ENCODE peak calls at places on chromosomes 13 and 19, in seven cellular contexts. O is HepG2, Q is K562, X is HCT116, H is GM12878, I is H1, V is SK-N-SH. M is an unnamed sample.

GRCh38 chr19:48961051-48961649 is 4.0 kb upstream of the FTL start:
- DNase-seq in O (peak), Q (no peak), X (no peak), H (no peak), I (no peak), V (no peak), M (no peak)

GRCh38 chr13:107993239-107993948 is 221.9 kb downstream of the LIG4 start:
- DNase-seq in O (no peak), Q (peak), X (no peak), H (no peak), I (no peak), V (no peak), M (no peak)

GRCh38 chr19:49554701-49555181 is 25.6 kb downstream of the NOSIP start:
- DNase-seq in O (no peak), Q (no peak), X (no peak), H (no peak), I (no peak), V (no peak), M (no peak)

GRCh38 chr13:41458939-41459753 is 1.8 kb downstream of the RGCC start:
- DNase-seq in O (peak), Q (peak), X (peak), H (no peak), I (no peak), V (peak), M (peak)

GRCh38 chr19:54297759-54298305 is 15.1 kb downstream of the LILRA5 start:
- DNase-seq in O (no peak), Q (no peak), X (peak), H (no peak), I (no peak), V (no peak), M (peak)

GRCh38 chr13:44172411-44172810 is 201.2 kb upstream of the SERP2 start:
- DNase-seq in O (no peak), Q (no peak), X (no peak), H (no peak), I (no peak), V (no peak), M (no peak)

GRCh38 chr13:40306817-40307216 is 359.6 kb downstream of the FOXO1 start:
- DNase-seq in O (no peak), Q (no peak), X (no peak), H (no peak), I (no peak), V (no peak), M (no peak)

GRCh38 chr13:66076417-66076816 is 1153.7 kb downstream of the PCDH9 start:
- DNase-seq in O (no peak), Q (no peak), X (no peak), H (no peak), I (no peak), V (no peak), M (no peak)

GRCh38 chr13:85520445-85520844 is 278.8 kb downstream of the SLITRK6 start:
- DNase-seq in O (no peak), Q (no peak), X (no peak), H (no peak), I (no peak), V (no peak), M (no peak)

GRCh38 chr13:26202365-26202972 is 19.6 kb downstream of the RNF6 start:
- DNase-seq in O (no peak), Q (no peak), X (no peak), H (no peak), I (no peak), V (no peak), M (no peak)

GRCh38 chr19:40754611-40755247 is 3.7 kb downstream of the SNRPA start:
- DNase-seq in O (peak), Q (no peak), X (no peak), H (no peak), I (no peak), V (no peak), M (no peak)

GRCh38 chr13:114130708-114131580 is 1.5 kb downstream of the RASA3 start:
- DNase-seq in O (no peak), Q (peak), X (no peak), H (no peak), I (no peak), V (peak), M (no peak)

GRCh38 chr13:73306688-73307087 is 247.9 kb downstream of the KLF5 start:
- DNase-seq in O (no peak), Q (no peak), X (no peak), H (no peak), I (no peak), V (no peak), M (no peak)

GRCh38 chr19:41018736-41019290 is 27.7 kb downstream of the CYP2B6 start:
- DNase-seq in O (no peak), Q (no peak), X (no peak), H (no peak), I (no peak), V (no peak), M (no peak)

GRCh38 chr19:19329199-19329598 is 8.6 kb downstream of the MAU2 start:
- DNase-seq in O (no peak), Q (no peak), X (no peak), H (no peak), I (no peak), V (no peak), M (no peak)

GRCh38 chr13:100235311-100235901 is 146.5 kb downstream of the PCCA start:
- DNase-seq in O (peak), Q (peak), X (peak), H (no peak), I (no peak), V (peak), M (peak)

GRCh38 chr13:86653009-86653408 is 853.8 kb upstream of the SLITRK6 start:
- DNase-seq in O (no peak), Q (no peak), X (no peak), H (no peak), I (no peak), V (no peak), M (no peak)

GRCh38 chr13:94660695-94661324 is 51.5 kb downstream of the SOX21 start:
- DNase-seq in O (no peak), Q (peak), X (no peak), H (no peak), I (no peak), V (peak), M (no peak)

GRCh38 chr19:4807188-4807587 is 15.7 kb downstream of the FEM1A start:
- DNase-seq in O (no peak), Q (no peak), X (no peak), H (no peak), I (no peak), V (no peak), M (no peak)

DNA sequence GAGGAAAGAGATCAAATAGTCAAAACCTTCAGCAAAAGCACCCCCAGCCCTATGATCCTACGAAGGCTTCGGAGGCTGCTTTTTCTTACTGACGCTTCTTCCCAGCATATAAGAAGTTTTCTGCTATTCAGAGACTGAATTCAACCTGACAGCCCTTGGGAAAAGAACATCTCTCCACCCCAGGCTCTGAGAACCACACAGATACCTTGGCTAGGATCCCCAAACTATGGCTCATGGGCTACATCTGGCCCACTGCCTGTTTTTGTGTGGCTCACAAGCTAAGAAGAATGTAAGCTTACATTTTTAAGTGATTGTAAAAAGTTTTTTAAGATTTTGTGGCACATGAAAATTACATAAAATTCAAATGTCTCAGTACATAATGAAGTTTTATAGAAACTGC is 3.0 kb downstream of the SLC15A1 start:
- DNase-seq in O (no peak), Q (no peak), X (no peak), H (no peak), I (no peak), V (no peak), M (no peak)
- TF ChIP-seq JUND in O (no peak), Q (no peak), X (no peak), H (no peak), I (no peak), V (no peak), M (no peak)

GRCh38 chr13:98676239-98676638 is 76.2 kb downstream of the SLC15A1 start:
- DNase-seq in O (no peak), Q (no peak), X (no peak), H (no peak), I (no peak), V (no peak), M (no peak)

GRCh38 chr13:98675837-98676236 is 76.6 kb downstream of the SLC15A1 start:
- DNase-seq in O (no peak), Q (no peak), X (no peak), H (no peak), I (no peak), V (no peak), M (no peak)

GRCh38 chr13:98677398-98677797 is 75.1 kb downstream of the SLC15A1 start:
- DNase-seq in O (no peak), Q (no peak), X (no peak), H (no peak), I (no peak), V (no peak), M (no peak)

GRCh38 chr13:98678741-98679140 is 73.7 kb downstream of the SLC15A1 start:
- DNase-seq in O (no peak), Q (no peak), X (no peak), H (no peak), I (no peak), V (no peak), M (no peak)

DNA sequence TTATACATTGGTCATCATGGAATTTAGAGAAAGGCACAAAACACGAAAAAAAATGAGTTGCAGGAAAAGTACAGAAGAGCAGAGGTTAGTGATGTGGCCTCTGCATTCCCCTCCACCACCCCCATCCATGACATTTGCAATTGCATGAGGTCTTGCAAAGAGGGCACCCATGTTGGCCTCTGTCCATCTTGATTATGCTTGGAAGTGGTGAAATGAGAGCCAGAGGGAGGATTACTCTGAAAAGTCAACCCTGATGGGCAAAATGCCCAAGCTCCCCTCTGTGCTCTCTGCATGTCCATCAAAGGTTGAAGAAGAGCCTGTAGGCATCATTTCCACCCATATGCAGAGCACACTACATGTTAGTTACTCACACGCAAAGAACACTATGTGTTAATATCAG is 71.5 kb downstream of the SLC15A1 start:
- DNase-seq in O (no peak), Q (no peak), X (no peak), H (no peak), I (no peak), V (no peak), M (no peak)
- TF ChIP-seq JUND in O (no peak), Q (no peak), X (no peak), H (no peak), I (no peak), V (no peak), M (no peak)

DNA sequence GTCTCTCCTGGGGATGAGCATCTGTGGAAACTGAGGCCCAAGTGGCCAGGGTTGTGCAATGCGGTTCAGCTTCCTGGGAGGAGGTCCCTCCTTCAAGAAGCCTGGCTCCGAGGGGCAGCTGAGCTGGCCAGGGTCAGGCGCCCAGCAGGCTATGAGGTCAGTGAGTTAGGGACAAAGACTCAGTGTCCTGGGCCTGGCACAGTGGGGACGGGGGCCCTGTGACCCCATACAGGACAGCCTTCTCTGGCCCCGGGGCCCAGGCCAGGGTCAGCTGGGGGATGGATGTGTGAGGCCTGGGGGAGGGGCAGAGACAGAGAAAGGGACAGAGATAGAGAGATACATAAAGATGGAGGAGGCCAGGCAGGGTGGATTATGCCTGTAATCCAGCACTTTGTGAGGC is 3.0 kb upstream of the IL12RB1 start:
- DNase-seq in O (no peak), Q (no peak), X (no peak), H (no peak), I (no peak), V (no peak), M (no peak)
- TF ChIP-seq JUND in O (no peak), Q (no peak), X (no peak), H (no peak), I (no peak), V (no peak), M (no peak)

DNA sequence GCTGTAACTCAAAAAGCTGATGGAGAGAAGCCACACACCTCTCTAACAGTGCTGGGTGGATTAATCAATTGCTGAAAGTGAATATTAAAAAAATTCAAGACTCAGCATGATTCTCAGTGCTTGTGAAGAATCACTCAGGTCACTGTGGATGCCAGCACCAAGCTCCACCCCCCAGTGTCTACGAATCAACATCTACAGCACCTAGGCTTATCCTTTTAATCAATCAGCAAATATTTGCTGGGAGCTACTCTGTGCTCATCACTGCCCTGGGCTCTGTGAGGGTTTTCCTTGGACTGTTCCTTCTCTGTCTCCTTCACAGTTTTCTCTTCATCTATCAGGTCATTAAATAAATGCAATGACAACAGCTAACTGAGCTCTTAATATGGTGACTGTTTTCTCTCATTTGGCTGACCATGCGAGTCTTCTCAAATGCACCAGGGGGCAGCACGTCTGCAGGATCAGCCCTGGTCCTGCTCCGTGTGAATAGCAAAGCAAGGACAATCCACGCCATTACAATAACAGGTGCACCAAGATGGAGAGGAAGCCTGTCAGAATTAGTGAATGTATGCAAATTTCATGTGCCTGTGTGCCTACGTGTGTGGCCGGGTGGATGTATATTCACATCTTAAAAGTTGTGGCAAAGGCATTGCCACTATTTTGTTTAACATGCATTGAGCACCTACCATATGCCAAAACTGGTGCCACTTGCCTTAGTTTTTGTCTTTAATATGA is 14.6 kb upstream of the C13orf42 start:
- DNase-seq in O (peak), Q (peak), X (peak), H (peak), I (peak), V (peak), M (peak)
- TF ChIP-seq JUND in O (no peak), Q (no peak), X (no peak), H (no peak), I (no peak), V (no peak), M (no peak)

DNA sequence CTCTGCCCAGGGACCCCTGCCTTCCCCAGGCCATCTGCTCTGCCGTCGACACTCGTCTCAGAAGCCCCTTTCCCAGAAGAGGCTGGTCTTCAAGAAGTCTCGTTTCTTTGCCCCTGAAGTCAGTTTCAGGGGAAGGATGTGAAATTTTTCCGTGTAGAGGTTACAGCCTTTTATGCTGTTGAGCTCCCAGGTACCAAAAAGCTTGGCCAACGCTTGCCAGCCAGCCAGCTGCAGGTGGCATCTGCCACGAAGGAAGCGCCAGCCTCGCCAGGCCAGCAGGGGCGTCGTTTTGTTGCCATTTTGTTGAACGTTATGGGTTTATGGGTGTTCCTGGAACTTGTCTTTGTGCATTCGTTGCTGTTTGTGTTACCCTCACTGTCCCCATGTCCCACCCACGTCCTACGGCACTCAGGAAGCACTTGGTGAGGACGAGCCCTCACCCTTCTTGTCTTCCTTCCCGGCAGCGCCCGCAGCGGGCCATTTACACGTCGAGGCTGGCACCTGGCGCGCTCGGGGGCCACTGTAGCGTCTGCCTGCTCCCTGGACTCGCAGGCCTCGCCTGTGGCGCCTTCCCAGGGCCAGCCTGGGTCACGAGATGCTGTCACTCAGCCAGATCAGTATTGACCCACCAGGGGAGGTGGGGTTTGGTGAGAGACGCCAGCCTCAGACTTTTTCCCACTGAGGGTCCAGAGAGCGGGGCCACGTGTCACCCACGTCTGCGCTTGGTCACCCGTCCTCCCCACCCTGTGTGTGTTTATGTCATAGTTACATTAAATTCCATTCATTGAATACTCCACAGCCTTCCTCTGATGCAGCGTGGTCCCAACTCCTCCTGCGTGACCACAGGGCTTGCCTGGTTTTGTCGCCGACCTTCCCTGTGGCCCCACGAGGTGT is 37.1 kb downstream of the AP1M1 start:
- DNase-seq in O (no peak), Q (no peak), X (no peak), H (no peak), I (no peak), V (peak), M (no peak)
- TF ChIP-seq JUND in O (no peak), Q (no peak), X (no peak), H (no peak), I (no peak), V (no peak), M (no peak)

DNA sequence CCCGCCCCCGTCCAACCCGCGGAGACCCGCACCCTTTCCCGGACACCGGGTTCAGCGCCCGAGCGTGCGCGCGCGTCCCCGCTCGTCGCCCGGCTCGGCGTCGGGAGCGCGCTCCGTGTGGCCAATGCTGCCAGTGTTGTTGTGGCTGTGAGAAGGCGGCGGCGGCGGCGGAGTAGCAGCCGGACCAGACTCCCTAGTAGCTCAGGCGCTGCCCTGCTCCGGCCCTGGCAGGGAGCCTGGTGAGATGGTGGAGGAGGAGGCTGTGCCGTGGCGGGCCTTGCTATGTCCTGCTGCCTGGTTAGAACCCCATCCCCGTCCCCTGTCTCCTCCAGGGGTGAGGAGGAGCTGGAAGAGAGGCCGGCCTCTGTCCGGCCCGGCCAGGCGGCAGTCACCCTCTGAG is 553.2 kb downstream of the TUBA3C start:
- DNase-seq in O (no peak), Q (no peak), X (no peak), H (no peak), I (no peak), V (peak), M (no peak)
- TF ChIP-seq JUND in O (no peak), Q (no peak), X (no peak), H (no peak), I (no peak), V (no peak), M (no peak)

DNA sequence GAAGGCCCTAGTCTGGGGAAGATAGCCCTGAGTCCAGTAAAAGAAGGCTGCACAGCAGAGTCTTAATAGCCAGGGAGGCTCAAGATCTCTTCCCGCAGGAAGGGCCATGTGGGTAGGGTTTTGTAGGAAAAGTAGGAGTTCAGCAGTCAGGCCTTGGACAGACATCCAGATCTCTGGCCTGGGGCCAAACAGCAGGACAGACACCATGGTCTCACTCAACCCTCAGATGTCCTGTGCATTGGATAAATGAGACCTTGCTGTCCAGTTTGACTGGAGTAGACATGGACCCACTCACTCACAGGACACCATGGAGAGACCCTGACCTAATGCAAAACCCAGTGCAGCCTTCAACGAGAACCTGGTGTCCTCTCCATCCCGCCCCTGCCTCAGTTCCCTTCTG is 3.9 kb downstream of the OCEL1 start:
- DNase-seq in O (no peak), Q (no peak), X (no peak), H (no peak), I (no peak), V (no peak), M (no peak)
- TF ChIP-seq JUND in O (no peak), Q (no peak), X (no peak), H (no peak), I (no peak), V (no peak), M (no peak)

GRCh38 chr13:60229708-60230272 is 66.1 kb upstream of the DIAPH3 start:
- DNase-seq in O (no peak), Q (no peak), X (no peak), H (no peak), I (no peak), V (peak), M (no peak)
- TF ChIP-seq JUND in O (no peak), Q (peak), X (no peak), H (no peak), I (no peak), V (no peak), M (no peak)

M was measured in T47D.